ENCODE peak calls at places on chromosomes 7 and 10, in nine cellular contexts. One of them, this sample, is unnamed.

GRCh38 chr10:24483701-24484100 is 240.0 kb downstream of the ARHGAP21 start:
- DNase-seq in SK-MEL-5: no peak
- DNase-seq in stimulated activated CD8-positive, alpha-beta memory T cell treated with anti-CD3 and anti-CD28 coated beads, Interleukin-7, amount 100 ng/mL, for 1 hour: no peak
- DNase-seq in frontal cortex: no peak
- DNase-seq in NCI-H1105 treated with DMSO at 0.1 percent for 48 hours: no peak
- DNase-seq in NCI-H82: peak
- DNase-seq in AG09319: no peak
- DNase-seq in EL: peak
- DNase-seq in cardiac fibroblast: peak
- DNase-seq in this sample: no peak

GRCh38 chr7:97401398-97401797 is 283.9 kb downstream of the SDHAF3 start:
- DNase-seq in SK-MEL-5: no peak
- DNase-seq in stimulated activated CD8-positive, alpha-beta memory T cell treated with anti-CD3 and anti-CD28 coated beads, Interleukin-7, amount 100 ng/mL, for 1 hour: no peak
- DNase-seq in frontal cortex: no peak
- DNase-seq in NCI-H1105 treated with DMSO at 0.1 percent for 48 hours: peak
- DNase-seq in NCI-H82: no peak
- DNase-seq in AG09319: no peak
- DNase-seq in EL: no peak
- DNase-seq in cardiac fibroblast: peak
- DNase-seq in this sample: no peak

GRCh38 chr10:126331101-126331500 is 57.2 kb downstream of the ADAM12 start:
- DNase-seq in SK-MEL-5: no peak
- DNase-seq in stimulated activated CD8-positive, alpha-beta memory T cell treated with anti-CD3 and anti-CD28 coated beads, Interleukin-7, amount 100 ng/mL, for 1 hour: no peak
- DNase-seq in frontal cortex: no peak
- DNase-seq in NCI-H1105 treated with DMSO at 0.1 percent for 48 hours: no peak
- DNase-seq in NCI-H82: no peak
- DNase-seq in AG09319: no peak
- DNase-seq in EL: peak
- DNase-seq in cardiac fibroblast: no peak
- DNase-seq in this sample: no peak

GRCh38 chr7:158587425-158588084 is at the start of gene PTPRN2:
- DNase-seq in SK-MEL-5: peak
- DNase-seq in stimulated activated CD8-positive, alpha-beta memory T cell treated with anti-CD3 and anti-CD28 coated beads, Interleukin-7, amount 100 ng/mL, for 1 hour: peak
- DNase-seq in frontal cortex: peak
- DNase-seq in NCI-H1105 treated with DMSO at 0.1 percent for 48 hours: peak
- DNase-seq in NCI-H82: peak
- DNase-seq in AG09319: peak
- DNase-seq in EL: peak
- DNase-seq in cardiac fibroblast: peak
- DNase-seq in this sample: peak

GRCh38 chr7:153386581-153386980 is 627.0 kb downstream of the ACTR3B start:
- DNase-seq in SK-MEL-5: no peak
- DNase-seq in stimulated activated CD8-positive, alpha-beta memory T cell treated with anti-CD3 and anti-CD28 coated beads, Interleukin-7, amount 100 ng/mL, for 1 hour: no peak
- DNase-seq in frontal cortex: no peak
- DNase-seq in NCI-H1105 treated with DMSO at 0.1 percent for 48 hours: no peak
- DNase-seq in NCI-H82: no peak
- DNase-seq in AG09319: no peak
- DNase-seq in EL: no peak
- DNase-seq in cardiac fibroblast: no peak
- DNase-seq in this sample: no peak

GRCh38 chr10:9285698-9286097 is 1231.2 kb downstream of the GATA3 start:
- DNase-seq in SK-MEL-5: no peak
- DNase-seq in stimulated activated CD8-positive, alpha-beta memory T cell treated with anti-CD3 and anti-CD28 coated beads, Interleukin-7, amount 100 ng/mL, for 1 hour: no peak
- DNase-seq in frontal cortex: no peak
- DNase-seq in NCI-H1105 treated with DMSO at 0.1 percent for 48 hours: no peak
- DNase-seq in NCI-H82: peak
- DNase-seq in AG09319: no peak
- DNase-seq in EL: no peak
- DNase-seq in cardiac fibroblast: no peak
- DNase-seq in this sample: no peak

GRCh38 chr7:157513162-157513621 is 176.4 kb downstream of the DNAJB6 start:
- DNase-seq in SK-MEL-5: no peak
- DNase-seq in stimulated activated CD8-positive, alpha-beta memory T cell treated with anti-CD3 and anti-CD28 coated beads, Interleukin-7, amount 100 ng/mL, for 1 hour: no peak
- DNase-seq in frontal cortex: no peak
- DNase-seq in NCI-H1105 treated with DMSO at 0.1 percent for 48 hours: no peak
- DNase-seq in NCI-H82: no peak
- DNase-seq in AG09319: no peak
- DNase-seq in EL: no peak
- DNase-seq in cardiac fibroblast: no peak
- DNase-seq in this sample: no peak

GRCh38 chr10:48231699-48232315 is 42.7 kb downstream of the FRMPD2 start:
- DNase-seq in SK-MEL-5: no peak
- DNase-seq in stimulated activated CD8-positive, alpha-beta memory T cell treated with anti-CD3 and anti-CD28 coated beads, Interleukin-7, amount 100 ng/mL, for 1 hour: no peak
- DNase-seq in frontal cortex: no peak
- DNase-seq in NCI-H1105 treated with DMSO at 0.1 percent for 48 hours: no peak
- DNase-seq in NCI-H82: no peak
- DNase-seq in AG09319: no peak
- DNase-seq in EL: no peak
- DNase-seq in cardiac fibroblast: no peak
- DNase-seq in this sample: no peak

GRCh38 chr7:38748056-38748610 is 117.0 kb upstream of the AMPH start:
- DNase-seq in SK-MEL-5: peak
- DNase-seq in stimulated activated CD8-positive, alpha-beta memory T cell treated with anti-CD3 and anti-CD28 coated beads, Interleukin-7, amount 100 ng/mL, for 1 hour: no peak
- DNase-seq in frontal cortex: no peak
- DNase-seq in NCI-H1105 treated with DMSO at 0.1 percent for 48 hours: no peak
- DNase-seq in NCI-H82: no peak
- DNase-seq in AG09319: no peak
- DNase-seq in EL: no peak
- DNase-seq in cardiac fibroblast: peak
- DNase-seq in this sample: peak

GRCh38 chr7:1081931-1082401 is 5.9 kb upstream of the GPER1 start:
- DNase-seq in SK-MEL-5: no peak
- DNase-seq in stimulated activated CD8-positive, alpha-beta memory T cell treated with anti-CD3 and anti-CD28 coated beads, Interleukin-7, amount 100 ng/mL, for 1 hour: no peak
- DNase-seq in frontal cortex: no peak
- DNase-seq in NCI-H1105 treated with DMSO at 0.1 percent for 48 hours: no peak
- DNase-seq in NCI-H82: no peak
- DNase-seq in AG09319: no peak
- DNase-seq in EL: peak
- DNase-seq in cardiac fibroblast: no peak
- DNase-seq in this sample: no peak

GRCh38 chr10:114851336-114851735 is 29.8 kb downstream of the FHIP2A start:
- DNase-seq in SK-MEL-5: no peak
- DNase-seq in stimulated activated CD8-positive, alpha-beta memory T cell treated with anti-CD3 and anti-CD28 coated beads, Interleukin-7, amount 100 ng/mL, for 1 hour: no peak
- DNase-seq in frontal cortex: no peak
- DNase-seq in NCI-H1105 treated with DMSO at 0.1 percent for 48 hours: no peak
- DNase-seq in NCI-H82: no peak
- DNase-seq in AG09319: no peak
- DNase-seq in EL: no peak
- DNase-seq in cardiac fibroblast: no peak
- DNase-seq in this sample: no peak

GRCh38 chr7:155317114-155317434 is 19.4 kb downstream of the INSIG1 start:
- DNase-seq in SK-MEL-5: no peak
- DNase-seq in stimulated activated CD8-positive, alpha-beta memory T cell treated with anti-CD3 and anti-CD28 coated beads, Interleukin-7, amount 100 ng/mL, for 1 hour: no peak
- DNase-seq in frontal cortex: no peak
- DNase-seq in NCI-H1105 treated with DMSO at 0.1 percent for 48 hours: no peak
- DNase-seq in NCI-H82: no peak
- DNase-seq in AG09319: no peak
- DNase-seq in EL: no peak
- DNase-seq in cardiac fibroblast: no peak
- DNase-seq in this sample: no peak

GRCh38 chr7:30815016-30815854 is 44.0 kb downstream of the MINDY4 start:
- DNase-seq in SK-MEL-5: no peak
- DNase-seq in stimulated activated CD8-positive, alpha-beta memory T cell treated with anti-CD3 and anti-CD28 coated beads, Interleukin-7, amount 100 ng/mL, for 1 hour: no peak
- DNase-seq in frontal cortex: no peak
- DNase-seq in NCI-H1105 treated with DMSO at 0.1 percent for 48 hours: no peak
- DNase-seq in NCI-H82: no peak
- DNase-seq in AG09319: no peak
- DNase-seq in EL: no peak
- DNase-seq in cardiac fibroblast: peak
- DNase-seq in this sample: peak

GRCh38 chr10:11018426-11018818 is 750 bp downstream of the CELF2 start:
- DNase-seq in SK-MEL-5: no peak
- DNase-seq in stimulated activated CD8-positive, alpha-beta memory T cell treated with anti-CD3 and anti-CD28 coated beads, Interleukin-7, amount 100 ng/mL, for 1 hour: no peak
- DNase-seq in frontal cortex: no peak
- DNase-seq in NCI-H1105 treated with DMSO at 0.1 percent for 48 hours: no peak
- DNase-seq in NCI-H82: no peak
- DNase-seq in AG09319: no peak
- DNase-seq in EL: no peak
- DNase-seq in cardiac fibroblast: no peak
- DNase-seq in this sample: no peak

GRCh38 chr7:83588602-83589240 is 60.2 kb downstream of the SEMA3E start:
- DNase-seq in SK-MEL-5: no peak
- DNase-seq in stimulated activated CD8-positive, alpha-beta memory T cell treated with anti-CD3 and anti-CD28 coated beads, Interleukin-7, amount 100 ng/mL, for 1 hour: no peak
- DNase-seq in frontal cortex: no peak
- DNase-seq in NCI-H1105 treated with DMSO at 0.1 percent for 48 hours: no peak
- DNase-seq in NCI-H82: peak
- DNase-seq in AG09319: no peak
- DNase-seq in EL: no peak
- DNase-seq in cardiac fibroblast: no peak
- DNase-seq in this sample: no peak

GRCh38 chr7:11710392-11710791 is 121.6 kb downstream of the THSD7A start:
- DNase-seq in SK-MEL-5: no peak
- DNase-seq in stimulated activated CD8-positive, alpha-beta memory T cell treated with anti-CD3 and anti-CD28 coated beads, Interleukin-7, amount 100 ng/mL, for 1 hour: no peak
- DNase-seq in frontal cortex: no peak
- DNase-seq in NCI-H1105 treated with DMSO at 0.1 percent for 48 hours: no peak
- DNase-seq in NCI-H82: no peak
- DNase-seq in AG09319: no peak
- DNase-seq in EL: no peak
- DNase-seq in cardiac fibroblast: no peak
- DNase-seq in this sample: no peak

This sample was measured in pons.